ENCODE peak calls at places on chromosomes 6 and 20, in five cellular contexts. One of them, this sample, is unnamed.

GRCh38 chr6:4128748-4129147 is 6.6 kb downstream of the ECI2 start:
- DNase-seq in body of pancreas: no peak
- DNase-seq in mesendoderm: no peak
- DNase-seq in myocyte: no peak
- DNase-seq in KG1: no peak
- DNase-seq in this sample: no peak

GRCh38 chr6:6313012-6313411 is 7.5 kb downstream of the F13A1 start:
- DNase-seq in myocyte: no peak
- DNase-seq in body of pancreas: no peak
- DNase-seq in mesendoderm: no peak
- DNase-seq in KG1: no peak
- DNase-seq in this sample: no peak

GRCh38 chr6:69953491-69953890 is 87.1 kb downstream of the COL19A1 start:
- DNase-seq in KG1: no peak
- DNase-seq in body of pancreas: peak; percentile 26
- DNase-seq in myocyte: peak; percentile 81
- DNase-seq in mesendoderm: no peak
- DNase-seq in this sample: no peak

GRCh38 chr20:62067547-62068260 is 2.0 kb upstream of the TAF4 start:
- DNase-seq in body of pancreas: no peak
- DNase-seq in KG1: peak; percentile 3
- DNase-seq in myocyte: no peak
- DNase-seq in mesendoderm: no peak
- DNase-seq in this sample: no peak

GRCh38 chr6:43221046-43221773 is 8.1 kb downstream of the DNPH1 start:
- DNase-seq in KG1: no peak
- DNase-seq in body of pancreas: peak; percentile 28
- DNase-seq in mesendoderm: no peak
- DNase-seq in myocyte: no peak
- DNase-seq in this sample: no peak

GRCh38 chr6:90343581-90343980 is 46.9 kb upstream of the BACH2 start:
- DNase-seq in body of pancreas: peak; percentile 20
- DNase-seq in KG1: no peak
- DNase-seq in myocyte: peak; percentile 29
- DNase-seq in mesendoderm: no peak
- DNase-seq in this sample: no peak

GRCh38 chr6:105765239-105765638 is 320.9 kb upstream of the PRDM1 start:
- DNase-seq in mesendoderm: no peak
- DNase-seq in body of pancreas: no peak
- DNase-seq in myocyte: no peak
- DNase-seq in KG1: no peak
- DNase-seq in this sample: no peak

GRCh38 chr6:378090-378957 is 13.2 kb upstream of the IRF4 start:
- DNase-seq in KG1: no peak
- DNase-seq in mesendoderm: no peak
- DNase-seq in body of pancreas: no peak
- DNase-seq in myocyte: no peak
- DNase-seq in this sample: peak; percentile 79

GRCh38 chr6:6633898-6634734 is 45.6 kb downstream of the LY86 start:
- DNase-seq in myocyte: no peak
- DNase-seq in mesendoderm: no peak
- DNase-seq in KG1: no peak
- DNase-seq in body of pancreas: no peak
- DNase-seq in this sample: no peak

GRCh38 chr6:35451354-35452185 is 568 bp upstream of the FANCE start:
- DNase-seq in myocyte: no peak
- DNase-seq in KG1: no peak
- DNase-seq in body of pancreas: no peak
- DNase-seq in mesendoderm: no peak
- DNase-seq in this sample: no peak

GRCh38 chr6:83417880-83418663 is 12.8 kb downstream of the ME1 start:
- DNase-seq in body of pancreas: no peak
- DNase-seq in KG1: no peak
- DNase-seq in mesendoderm: peak; percentile 72
- DNase-seq in myocyte: peak; percentile 64
- DNase-seq in this sample: peak; percentile 33

GRCh38 chr6:3844097-3844463 is 5.1 kb upstream of the FAM50B start:
- DNase-seq in body of pancreas: no peak
- DNase-seq in KG1: no peak
- DNase-seq in mesendoderm: no peak
- DNase-seq in myocyte: no peak
- DNase-seq in this sample: no peak

GRCh38 chr6:111871725-111872520 is 1.3 kb downstream of the FYN start:
- DNase-seq in KG1: no peak
- DNase-seq in mesendoderm: peak; percentile 84
- DNase-seq in body of pancreas: no peak
- DNase-seq in myocyte: peak; percentile 60
- DNase-seq in this sample: peak; percentile 15

GRCh38 chr6:132020138-132020551 is 69.0 kb upstream of the CCN2 start:
- DNase-seq in myocyte: peak; percentile 69
- DNase-seq in KG1: no peak
- DNase-seq in body of pancreas: peak; percentile 12
- DNase-seq in mesendoderm: no peak
- DNase-seq in this sample: no peak

This sample was measured in GM20000.